ENCODE peak calls at places on chromosomes 16 and 17, in six cellular contexts. L is ACHN; D is activated T-cell treated with anti-CD3 and anti-CD28 coated beads, Interleukin-2, amount 50 U/mL, for 4 hours; S is body of pancreas; A is posterior cingulate gyrus; Y is left ventricle myocardium superior. Q is an unnamed sample.

GRCh38 chr17:67105213-67105612 is 60.9 kb downstream of the CACNG1 start:
- DNase-seq in D (no peak), S (no peak), A (no peak), L (no peak), Y (no peak), Q (no peak)

GRCh38 chr17:40442392-40443195 is 656 bp upstream of the IGFBP4 start:
- DNase-seq in A (no peak), L (no peak), S (no peak), D (no peak), Y (peak), Q (no peak)

GRCh38 chr16:3961449-3961849 is 80.9 kb upstream of the CREBBP start:
- DNase-seq in A (peak), L (peak), Y (no peak), D (no peak), S (peak), Q (peak)

GRCh38 chr16:80569440-80570105 is 28.8 kb downstream of the DYNLRB2 start:
- DNase-seq in S (no peak), A (no peak), Y (no peak), D (peak), L (peak), Q (peak)

GRCh38 chr17:49106366-49107210 is 26.0 kb upstream of the B4GALNT2 start:
- DNase-seq in S (no peak), Y (no peak), L (no peak), D (no peak), A (no peak), Q (peak)

GRCh38 chr17:57900991-57901743 is 51.3 kb upstream of the MRPS23 start:
- DNase-seq in S (peak), Y (peak), A (peak), L (no peak), D (no peak), Q (no peak)

GRCh38 chr16:4767872-4768548 is 1.0 kb upstream of the ZNF500 start:
- DNase-seq in Y (no peak), A (no peak), D (no peak), S (peak), L (no peak), Q (no peak)

GRCh38 chr16:53094013-53094630 is 39.3 kb downstream of the CHD9 start:
- DNase-seq in A (no peak), D (no peak), S (peak), Y (peak), L (no peak), Q (peak)

GRCh38 chr16:50449800-50450199 is 81.0 kb upstream of the BRD7 start:
- DNase-seq in Y (no peak), A (no peak), S (no peak), D (no peak), L (no peak), Q (no peak)

GRCh38 chr16:6897910-6898475 is 434.7 kb upstream of the RBFOX1 start:
- DNase-seq in S (no peak), L (no peak), A (no peak), Y (no peak), D (no peak), Q (no peak)

GRCh38 chr16:31221357-31222160 is 4.6 kb upstream of the PYDC1 start:
- DNase-seq in S (no peak), L (no peak), Y (no peak), A (peak), D (no peak), Q (peak)

GRCh38 chr16:54178491-54178976 is 108.1 kb downstream of the IRX3 start:
- DNase-seq in D (no peak), A (no peak), S (no peak), Y (peak), L (no peak), Q (peak)

GRCh38 chr16:67833035-67833417 is 9.1 kb upstream of the THAP11 start:
- DNase-seq in D (no peak), A (no peak), L (peak), S (no peak), Y (no peak), Q (no peak)

GRCh38 chr17:77106874-77107358 is 33.9 kb upstream of the SEC14L1 start:
- DNase-seq in S (no peak), D (no peak), Y (no peak), A (no peak), L (no peak), Q (no peak)

GRCh38 chr16:71426069-71426879 is 15.6 kb downstream of the TLE7 start:
- DNase-seq in L (no peak), D (no peak), A (no peak), Y (no peak), S (peak), Q (peak)

GRCh38 chr17:55731586-55732250 is 9.1 kb upstream of the TMEM100 start:
- DNase-seq in A (no peak), L (no peak), Y (peak), D (no peak), S (no peak), Q (peak)

GRCh38 chr17:21400816-21401593 is 24.8 kb downstream of the KCNJ12 start:
- DNase-seq in D (no peak), L (no peak), S (no peak), A (no peak), Y (no peak), Q (no peak)

GRCh38 chr16:19071811-19072777 is 4.7 kb downstream of the COQ7 start:
- DNase-seq in S (peak), D (peak), Y (peak), L (peak), A (no peak), Q (peak)

GRCh38 chr17:29663155-29663554 is 40.4 kb upstream of the CORO6 start:
- DNase-seq in S (no peak), D (no peak), L (no peak), Y (no peak), A (no peak), Q (peak)

GRCh38 chr17:55726440-55726839 is 3.8 kb upstream of the TMEM100 start:
- DNase-seq in Y (peak), S (no peak), D (no peak), L (peak), A (no peak), Q (no peak)

GRCh38 chr17:60832206-60832605 is 154.6 kb downstream of the BCAS3 start:
- DNase-seq in D (no peak), A (no peak), S (no peak), L (no peak), Y (no peak), Q (peak)

GRCh38 chr17:50020841-50021599 is 26.0 kb upstream of the DLX3 start:
- DNase-seq in A (no peak), S (no peak), L (no peak), D (no peak), Y (no peak), Q (peak)

GRCh38 chr17:17783825-17784598 is 52.8 kb downstream of the SREBF1 start:
- DNase-seq in A (peak), L (no peak), Y (peak), D (no peak), S (peak), Q (peak)

GRCh38 chr17:50265690-50266306 is 8.5 kb upstream of the TMEM92 start:
- DNase-seq in L (no peak), D (no peak), S (no peak), Y (no peak), A (no peak), Q (no peak)

GRCh38 chr17:78237403-78238012 is 6.1 kb downstream of the TMEM235 start:
- DNase-seq in A (peak), L (no peak), Y (peak), S (no peak), D (no peak), Q (peak)

GRCh38 chr17:1873418-1873817 is 43.6 kb downstream of the RPA1 start:
- DNase-seq in L (no peak), Y (no peak), D (no peak), A (no peak), S (no peak), Q (no peak)

GRCh38 chr17:76139801-76140660 is 1.0 kb downstream of the FOXJ1 start:
- DNase-seq in D (peak), L (no peak), A (peak), S (no peak), Y (peak), Q (peak)

GRCh38 chr16:81366316-81366932 is 51.7 kb downstream of the GAN start:
- DNase-seq in Y (no peak), S (no peak), D (no peak), L (peak), A (no peak), Q (no peak)

GRCh38 chr17:48543854-48544355 is 1.0 kb downstream of the HOXB2 start:
- DNase-seq in A (no peak), S (no peak), L (no peak), D (peak), Y (peak), Q (no peak)

GRCh38 chr17:50916026-50916707 is 50.0 kb upstream of the TOB1 start:
- DNase-seq in L (no peak), S (no peak), A (no peak), Y (no peak), D (no peak), Q (no peak)

GRCh38 chr17:64115871-64116534 is 13.9 kb downstream of the ERN1 start:
- DNase-seq in D (no peak), A (no peak), S (peak), Y (no peak), L (no peak), Q (no peak)

GRCh38 chr16:10577305-10578202 is 2.8 kb downstream of the EMP2 start:
- DNase-seq in L (no peak), Y (peak), S (no peak), A (no peak), D (no peak), Q (peak)